ENCODE peak calls at places on chromosome 22, in ten cellular contexts. One of them, this sample, is unnamed.

GRCh38 chr22:49734390-49734789 is 93.3 kb downstream of the BRD1 start:
- DNase-seq in neural crest cell: no peak
- DNase-seq in neural progenitor cell: no peak
- DNase-seq in bronchial epithelial cell: no peak
- DNase-seq in AG04450: no peak
- DNase-seq in adrenal gland: no peak
- DNase-seq in psoas muscle: no peak
- DNase-seq in pancreas: no peak
- DNase-seq in PC-9: no peak
- DNase-seq in kidney epithelial cell: no peak
- DNase-seq in this sample: no peak

GRCh38 chr22:36144886-36145541 is 15.5 kb downstream of the APOL3 start:
- DNase-seq in neural crest cell: peak
- DNase-seq in neural progenitor cell: peak
- DNase-seq in bronchial epithelial cell: peak
- DNase-seq in AG04450: peak
- DNase-seq in adrenal gland: peak
- DNase-seq in psoas muscle: peak
- DNase-seq in pancreas: peak
- DNase-seq in PC-9: peak
- DNase-seq in kidney epithelial cell: peak
- DNase-seq in this sample: no peak

GRCh38 chr22:27258773-27259172 is 542.8 kb downstream of the MN1 start:
- DNase-seq in neural crest cell: no peak
- DNase-seq in neural progenitor cell: peak
- DNase-seq in bronchial epithelial cell: no peak
- DNase-seq in AG04450: no peak
- DNase-seq in adrenal gland: no peak
- DNase-seq in psoas muscle: no peak
- DNase-seq in pancreas: no peak
- DNase-seq in PC-9: no peak
- DNase-seq in kidney epithelial cell: no peak
- DNase-seq in this sample: no peak

GRCh38 chr22:17103351-17103750 is 17.8 kb downstream of the TMEM121B start:
- DNase-seq in neural crest cell: no peak
- DNase-seq in neural progenitor cell: no peak
- DNase-seq in bronchial epithelial cell: no peak
- DNase-seq in AG04450: no peak
- DNase-seq in adrenal gland: no peak
- DNase-seq in psoas muscle: no peak
- DNase-seq in pancreas: no peak
- DNase-seq in PC-9: no peak
- DNase-seq in kidney epithelial cell: no peak
- DNase-seq in this sample: no peak

GRCh38 chr22:28873183-28873964 is 10.0 kb upstream of the ZNRF3 start:
- DNase-seq in neural crest cell: no peak
- DNase-seq in neural progenitor cell: no peak
- DNase-seq in bronchial epithelial cell: no peak
- DNase-seq in AG04450: no peak
- DNase-seq in adrenal gland: no peak
- DNase-seq in psoas muscle: no peak
- DNase-seq in pancreas: no peak
- DNase-seq in PC-9: no peak
- DNase-seq in kidney epithelial cell: no peak
- DNase-seq in this sample: no peak

GRCh38 chr22:27489265-27489675 is 312.3 kb downstream of the MN1 start:
- DNase-seq in neural crest cell: no peak
- DNase-seq in neural progenitor cell: no peak
- DNase-seq in bronchial epithelial cell: peak
- DNase-seq in AG04450: no peak
- DNase-seq in adrenal gland: no peak
- DNase-seq in psoas muscle: no peak
- DNase-seq in pancreas: peak
- DNase-seq in PC-9: no peak
- DNase-seq in kidney epithelial cell: no peak
- DNase-seq in this sample: no peak

GRCh38 chr22:49352361-49353169 is 475.1 kb downstream of the BRD1 start:
- DNase-seq in neural crest cell: no peak
- DNase-seq in neural progenitor cell: no peak
- DNase-seq in bronchial epithelial cell: no peak
- DNase-seq in AG04450: no peak
- DNase-seq in adrenal gland: no peak
- DNase-seq in psoas muscle: peak
- DNase-seq in pancreas: no peak
- DNase-seq in PC-9: no peak
- DNase-seq in kidney epithelial cell: no peak
- DNase-seq in this sample: no peak

GRCh38 chr22:20571531-20572007 is 64.2 kb downstream of the MED15 start:
- DNase-seq in neural crest cell: peak
- DNase-seq in neural progenitor cell: peak
- DNase-seq in bronchial epithelial cell: no peak
- DNase-seq in AG04450: no peak
- DNase-seq in adrenal gland: no peak
- DNase-seq in psoas muscle: peak
- DNase-seq in pancreas: no peak
- DNase-seq in PC-9: no peak
- DNase-seq in kidney epithelial cell: no peak
- DNase-seq in this sample: peak

GRCh38 chr22:26986884-26987283 is 329.5 kb downstream of the MIAT start:
- DNase-seq in neural crest cell: no peak
- DNase-seq in neural progenitor cell: peak
- DNase-seq in bronchial epithelial cell: no peak
- DNase-seq in AG04450: no peak
- DNase-seq in adrenal gland: no peak
- DNase-seq in psoas muscle: no peak
- DNase-seq in pancreas: no peak
- DNase-seq in PC-9: no peak
- DNase-seq in kidney epithelial cell: no peak
- DNase-seq in this sample: no peak

DNA sequence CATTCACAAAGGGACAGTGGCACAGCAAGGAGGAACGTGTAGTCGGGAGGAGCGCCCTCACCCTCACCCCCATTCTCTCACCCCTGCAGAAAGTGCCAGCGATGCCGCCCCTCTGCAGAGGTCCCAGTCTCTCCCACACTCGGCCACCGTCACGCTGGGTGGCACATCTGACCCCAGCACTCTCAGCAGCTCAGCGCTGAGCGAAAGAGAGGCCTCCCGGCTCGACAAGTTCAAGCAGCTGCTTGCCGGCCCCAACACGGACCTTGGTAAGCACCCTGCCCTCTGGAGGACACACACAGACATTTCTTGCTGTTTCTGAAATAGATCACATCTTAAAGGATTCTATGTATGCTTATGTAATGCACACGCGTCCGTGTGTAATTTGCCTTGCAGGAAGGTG is 34.9 kb downstream of the TBC1D22A start:
- DNase-seq in neural crest cell: no peak
- DNase-seq in neural progenitor cell: no peak
- DNase-seq in bronchial epithelial cell: peak
- DNase-seq in AG04450: no peak
- DNase-seq in adrenal gland: no peak
- DNase-seq in psoas muscle: no peak
- DNase-seq in pancreas: no peak
- DNase-seq in PC-9: no peak
- DNase-seq in kidney epithelial cell: no peak
- DNase-seq in this sample: no peak
- TF ChIP-seq CTCF in neural crest cell: peak
- TF ChIP-seq CTCF in neural progenitor cell: no peak
- TF ChIP-seq CTCF in bronchial epithelial cell: peak
- TF ChIP-seq CTCF in AG04450: peak
- TF ChIP-seq CTCF in adrenal gland: no peak
- TF ChIP-seq CTCF in psoas muscle: no peak
- TF ChIP-seq CTCF in pancreas: no peak
- TF ChIP-seq CTCF in PC-9: peak
- TF ChIP-seq CTCF in kidney epithelial cell: peak
- TF ChIP-seq CTCF in this sample: no peak

GRCh38 chr22:24156915-24157782 is 24.1 kb upstream of the SUSD2 start:
- DNase-seq in neural crest cell: peak
- DNase-seq in neural progenitor cell: peak
- DNase-seq in bronchial epithelial cell: peak
- DNase-seq in AG04450: no peak
- DNase-seq in adrenal gland: peak
- DNase-seq in psoas muscle: peak
- DNase-seq in pancreas: peak
- DNase-seq in PC-9: peak
- DNase-seq in kidney epithelial cell: no peak
- DNase-seq in this sample: peak

GRCh38 chr22:24154826-24155225 is 26.5 kb upstream of the SUSD2 start:
- DNase-seq in neural crest cell: no peak
- DNase-seq in neural progenitor cell: no peak
- DNase-seq in bronchial epithelial cell: no peak
- DNase-seq in AG04450: no peak
- DNase-seq in adrenal gland: no peak
- DNase-seq in psoas muscle: no peak
- DNase-seq in pancreas: no peak
- DNase-seq in PC-9: no peak
- DNase-seq in kidney epithelial cell: no peak
- DNase-seq in this sample: no peak

GRCh38 chr22:24153959-24154358 is 27.3 kb upstream of the SUSD2 start:
- DNase-seq in neural crest cell: no peak
- DNase-seq in neural progenitor cell: no peak
- DNase-seq in bronchial epithelial cell: no peak
- DNase-seq in AG04450: no peak
- DNase-seq in adrenal gland: no peak
- DNase-seq in psoas muscle: no peak
- DNase-seq in pancreas: no peak
- DNase-seq in PC-9: no peak
- DNase-seq in kidney epithelial cell: no peak
- DNase-seq in this sample: no peak

GRCh38 chr22:24156146-24156914 is 25.0 kb upstream of the SUSD2 start:
- DNase-seq in neural crest cell: no peak
- DNase-seq in neural progenitor cell: peak
- DNase-seq in bronchial epithelial cell: no peak
- DNase-seq in AG04450: no peak
- DNase-seq in adrenal gland: no peak
- DNase-seq in psoas muscle: peak
- DNase-seq in pancreas: no peak
- DNase-seq in PC-9: peak
- DNase-seq in kidney epithelial cell: no peak
- DNase-seq in this sample: peak

DNA sequence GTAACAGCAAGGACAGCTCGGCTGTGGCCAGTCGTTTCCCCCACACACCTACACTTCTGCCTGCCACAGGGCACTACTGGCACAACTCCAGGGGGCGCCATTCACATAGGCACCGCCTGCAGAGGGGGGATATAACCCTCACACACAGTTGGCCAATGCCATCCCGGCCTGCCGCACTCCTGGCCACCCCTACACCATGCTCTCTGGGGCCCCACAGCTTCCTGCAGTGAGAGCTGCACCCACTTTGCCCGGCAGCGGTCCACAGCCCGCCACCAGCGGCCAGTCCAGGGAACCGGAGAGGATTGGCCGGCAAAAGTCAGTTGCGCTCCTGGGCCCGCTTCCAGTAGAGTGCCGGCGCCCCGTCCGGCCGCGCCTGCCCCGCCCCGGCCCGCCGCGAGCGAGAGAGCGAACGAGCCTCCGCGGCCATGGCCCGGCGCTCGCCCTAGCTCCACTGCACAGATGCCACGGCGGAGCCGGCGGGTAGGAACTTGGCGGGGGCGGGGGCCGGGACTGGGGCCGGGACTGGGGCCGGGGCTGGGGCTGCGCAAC is 25.6 kb upstream of the SUSD2 start:
- DNase-seq in neural crest cell: peak
- DNase-seq in neural progenitor cell: peak
- DNase-seq in bronchial epithelial cell: peak
- DNase-seq in AG04450: no peak
- DNase-seq in adrenal gland: peak
- DNase-seq in psoas muscle: peak
- DNase-seq in pancreas: peak
- DNase-seq in PC-9: peak
- DNase-seq in kidney epithelial cell: no peak
- DNase-seq in this sample: peak
- TF ChIP-seq CTCF in neural crest cell: peak
- TF ChIP-seq CTCF in neural progenitor cell: peak
- TF ChIP-seq CTCF in bronchial epithelial cell: peak
- TF ChIP-seq CTCF in AG04450: peak
- TF ChIP-seq CTCF in adrenal gland: peak
- TF ChIP-seq CTCF in psoas muscle: peak
- TF ChIP-seq CTCF in pancreas: no peak
- TF ChIP-seq CTCF in PC-9: peak
- TF ChIP-seq CTCF in kidney epithelial cell: peak
- TF ChIP-seq CTCF in this sample: peak

GRCh38 chr22:45553333-45554039 is 50.8 kb downstream of the FBLN1 start:
- DNase-seq in neural crest cell: peak
- DNase-seq in neural progenitor cell: peak
- DNase-seq in bronchial epithelial cell: peak
- DNase-seq in AG04450: peak
- DNase-seq in adrenal gland: peak
- DNase-seq in psoas muscle: peak
- DNase-seq in pancreas: peak
- DNase-seq in PC-9: peak
- DNase-seq in kidney epithelial cell: peak
- DNase-seq in this sample: peak
- TF ChIP-seq CTCF in neural crest cell: peak
- TF ChIP-seq CTCF in neural progenitor cell: peak
- TF ChIP-seq CTCF in bronchial epithelial cell: peak
- TF ChIP-seq CTCF in AG04450: peak
- TF ChIP-seq CTCF in adrenal gland: peak
- TF ChIP-seq CTCF in psoas muscle: peak
- TF ChIP-seq CTCF in pancreas: peak
- TF ChIP-seq CTCF in PC-9: peak
- TF ChIP-seq CTCF in kidney epithelial cell: peak
- TF ChIP-seq CTCF in this sample: peak

GRCh38 chr22:38262051-38262795 is 10.6 kb downstream of the TMEM184B start:
- DNase-seq in neural crest cell: no peak
- DNase-seq in neural progenitor cell: peak
- DNase-seq in bronchial epithelial cell: peak
- DNase-seq in AG04450: no peak
- DNase-seq in adrenal gland: no peak
- DNase-seq in psoas muscle: peak
- DNase-seq in pancreas: peak
- DNase-seq in PC-9: peak
- DNase-seq in kidney epithelial cell: no peak
- DNase-seq in this sample: peak

GRCh38 chr22:38258895-38259294 is 13.9 kb downstream of the TMEM184B start:
- DNase-seq in neural crest cell: no peak
- DNase-seq in neural progenitor cell: no peak
- DNase-seq in bronchial epithelial cell: no peak
- DNase-seq in AG04450: no peak
- DNase-seq in adrenal gland: peak
- DNase-seq in psoas muscle: no peak
- DNase-seq in pancreas: no peak
- DNase-seq in PC-9: no peak
- DNase-seq in kidney epithelial cell: no peak
- DNase-seq in this sample: no peak

GRCh38 chr22:38259370-38259769 is 13.4 kb downstream of the TMEM184B start:
- DNase-seq in neural crest cell: no peak
- DNase-seq in neural progenitor cell: no peak
- DNase-seq in bronchial epithelial cell: no peak
- DNase-seq in AG04450: no peak
- DNase-seq in adrenal gland: no peak
- DNase-seq in psoas muscle: no peak
- DNase-seq in pancreas: no peak
- DNase-seq in PC-9: no peak
- DNase-seq in kidney epithelial cell: no peak
- DNase-seq in this sample: no peak

GRCh38 chr22:38261478-38261803 is 11.4 kb downstream of the TMEM184B start:
- DNase-seq in neural crest cell: no peak
- DNase-seq in neural progenitor cell: peak
- DNase-seq in bronchial epithelial cell: no peak
- DNase-seq in AG04450: no peak
- DNase-seq in adrenal gland: no peak
- DNase-seq in psoas muscle: no peak
- DNase-seq in pancreas: no peak
- DNase-seq in PC-9: no peak
- DNase-seq in kidney epithelial cell: no peak
- DNase-seq in this sample: no peak

GRCh38 chr22:38260760-38261477 is 11.9 kb downstream of the TMEM184B start:
- DNase-seq in neural crest cell: no peak
- DNase-seq in neural progenitor cell: peak
- DNase-seq in bronchial epithelial cell: no peak
- DNase-seq in AG04450: no peak
- DNase-seq in adrenal gland: no peak
- DNase-seq in psoas muscle: no peak
- DNase-seq in pancreas: no peak
- DNase-seq in PC-9: no peak
- DNase-seq in kidney epithelial cell: no peak
- DNase-seq in this sample: no peak
- TF ChIP-seq CTCF in neural crest cell: no peak
- TF ChIP-seq CTCF in neural progenitor cell: no peak
- TF ChIP-seq CTCF in bronchial epithelial cell: no peak
- TF ChIP-seq CTCF in AG04450: peak
- TF ChIP-seq CTCF in adrenal gland: no peak
- TF ChIP-seq CTCF in psoas muscle: no peak
- TF ChIP-seq CTCF in pancreas: no peak
- TF ChIP-seq CTCF in PC-9: no peak
- TF ChIP-seq CTCF in kidney epithelial cell: no peak
- TF ChIP-seq CTCF in this sample: peak

This sample was measured in GM10248.